ENCODE peak calls at places on chromosome 13, in eight cellular contexts. U, O, E, Z, X, Y, K and F are unnamed samples.

GRCh38 chr13:111873676-111874178 is 193.2 kb upstream of the SOX1 start:
- DNase-seq in U (no peak), O (no peak), E (no peak), Z (no peak), X (no peak), Y (no peak), K (no peak), F (peak; percentile 64)

GRCh38 chr13:85013006-85013405 is 786.2 kb downstream of the SLITRK6 start:
- DNase-seq in U (no peak), O (no peak), E (no peak), Z (no peak), X (no peak), Y (peak; percentile 27), K (no peak), F (no peak)

GRCh38 chr13:49023441-49023840 is 47.7 kb downstream of the FNDC3A start:
- DNase-seq in U (no peak), O (peak; percentile 26), E (peak; percentile 2), Z (no peak), X (no peak), Y (peak; percentile 80), K (no peak), F (no peak)

GRCh38 chr13:113884821-113885220 is 20.9 kb upstream of the GAS6 start:
- DNase-seq in U (no peak), O (no peak), E (no peak), Z (no peak), X (no peak), Y (no peak), K (no peak), F (no peak)

GRCh38 chr13:98541211-98541610 is 35.7 kb downstream of the STK24 start:
- DNase-seq in U (no peak), O (no peak), E (no peak), Z (no peak), X (no peak), Y (no peak), K (no peak), F (no peak)

GRCh38 chr13:73715910-73716257 is 418.3 kb downstream of the KLF12 start:
- DNase-seq in U (no peak), O (no peak), E (no peak), Z (no peak), X (no peak), Y (peak; percentile 18), K (no peak), F (no peak)

GRCh38 chr13:81957121-81957520 is 1616.2 kb upstream of the SPRY2 start:
- DNase-seq in U (no peak), O (no peak), E (no peak), Z (no peak), X (no peak), Y (no peak), K (no peak), F (no peak)

GRCh38 chr13:40388617-40389016 is 277.8 kb downstream of the FOXO1 start:
- DNase-seq in U (no peak), O (no peak), E (no peak), Z (peak; percentile 89), X (no peak), Y (peak; percentile 85), K (no peak), F (no peak)

GRCh38 chr13:51683537-51684050 is 99.3 kb downstream of the WDFY2 start:
- DNase-seq in U (no peak), O (no peak), E (no peak), Z (no peak), X (no peak), Y (no peak), K (no peak), F (no peak)

GRCh38 chr13:103473081-103473480 is 406.9 kb upstream of the SLC10A2 start:
- DNase-seq in U (no peak), O (no peak), E (no peak), Z (no peak), X (no peak), Y (no peak), K (no peak), F (no peak)

GRCh38 chr13:48562296-48563066 is 29.6 kb upstream of the RCBTB2 start:
- DNase-seq in U (no peak), O (no peak), E (no peak), Z (peak; percentile 91), X (no peak), Y (peak; percentile 60), K (no peak), F (no peak)

GRCh38 chr13:52447354-52447753 is 3.1 kb downstream of the VPS36 start:
- DNase-seq in U (no peak), O (no peak), E (no peak), Z (no peak), X (no peak), Y (no peak), K (no peak), F (no peak)

GRCh38 chr13:100828226-100828625 is 153.6 kb upstream of the TMTC4 start:
- DNase-seq in U (no peak), O (no peak), E (no peak), Z (no peak), X (no peak), Y (peak; percentile 33), K (no peak), F (no peak)

GRCh38 chr13:114129649-114130062 is 2.8 kb downstream of the RASA3 start:
- DNase-seq in U (no peak), O (no peak), E (no peak), Z (peak; percentile 67), X (no peak), Y (peak; percentile 48), K (no peak), F (no peak)

GRCh38 chr13:73327579-73327978 is 268.8 kb downstream of the KLF5 start:
- DNase-seq in U (no peak), O (no peak), E (no peak), Z (no peak), X (no peak), Y (no peak), K (no peak), F (no peak)

GRCh38 chr13:110575322-110576069 is 14.0 kb upstream of the RAB20 start:
- DNase-seq in U (no peak), O (no peak), E (no peak), Z (peak; percentile 76), X (no peak), Y (peak; percentile 20), K (peak; percentile 30), F (peak; percentile 84)

GRCh38 chr13:109436055-109436622 is 350.2 kb downstream of the IRS2 start:
- DNase-seq in U (no peak), O (peak; percentile 77), E (no peak), Z (no peak), X (no peak), Y (no peak), K (no peak), F (no peak)

GRCh38 chr13:34748078-34748477 is 194.0 kb upstream of the NBEA start:
- DNase-seq in U (no peak), O (no peak), E (no peak), Z (peak; percentile 3), X (no peak), Y (peak; percentile 14), K (peak; percentile 14), F (no peak)

GRCh38 chr13:46475586-46475991 is 77.4 kb upstream of the LRCH1 start:
- DNase-seq in U (no peak), O (no peak), E (no peak), Z (no peak), X (no peak), Y (no peak), K (no peak), F (no peak)

GRCh38 chr13:40398060-40398459 is 268.4 kb downstream of the FOXO1 start:
- DNase-seq in U (no peak), O (no peak), E (no peak), Z (no peak), X (no peak), Y (no peak), K (no peak), F (no peak)

GRCh38 chr13:20728579-20729300 is 25.2 kb downstream of the IL17D start:
- DNase-seq in U (no peak), O (no peak), E (no peak), Z (no peak), X (no peak), Y (no peak), K (no peak), F (peak; percentile 35)

GRCh38 chr13:57557979-57558529 is 73.5 kb upstream of the PCDH17 start:
- DNase-seq in U (no peak), O (no peak), E (no peak), Z (peak; percentile 52), X (no peak), Y (peak; percentile 34), K (no peak), F (no peak)

GRCh38 chr13:46712524-46712923 is 84.4 kb downstream of the ESD start:
- DNase-seq in U (no peak), O (no peak), E (no peak), Z (no peak), X (no peak), Y (no peak), K (no peak), F (no peak)

GRCh38 chr13:90622547-90622946 is 724.9 kb upstream of the MIR17HG start:
- DNase-seq in U (no peak), O (peak; percentile 11), E (no peak), Z (no peak), X (no peak), Y (peak; percentile 48), K (no peak), F (no peak)

GRCh38 chr13:73870036-73870741 is 264.0 kb downstream of the KLF12 start:
- DNase-seq in U (no peak), O (no peak), E (no peak), Z (no peak), X (no peak), Y (no peak), K (no peak), F (no peak)

GRCh38 chr13:32019612-32020233 is 11.9 kb upstream of the FRY start:
- DNase-seq in U (no peak), O (no peak), E (peak; percentile 37), Z (peak; percentile 79), X (no peak), Y (peak; percentile 58), K (no peak), F (no peak)

GRCh38 chr13:114121496-114122466 is 10.6 kb downstream of the RASA3 start:
- DNase-seq in U (no peak), O (no peak), E (no peak), Z (no peak), X (no peak), Y (no peak), K (no peak), F (no peak)

GRCh38 chr13:50011461-50011860 is 3.8 kb upstream of the KCNRG start:
- DNase-seq in U (no peak), O (no peak), E (no peak), Z (no peak), X (no peak), Y (no peak), K (no peak), F (no peak)

GRCh38 chr13:110444226-110444653 is 117.3 kb downstream of the RAB20 start:
- DNase-seq in U (no peak), O (no peak), E (peak; percentile 8), Z (peak; percentile 35), X (no peak), Y (no peak), K (no peak), F (no peak)

GRCh38 chr13:29594310-29594709 is 1.2 kb downstream of the SLC7A1 start:
- DNase-seq in U (no peak), O (no peak), E (no peak), Z (peak; percentile 69), X (no peak), Y (peak; percentile 69), K (peak; percentile 8), F (no peak)

GRCh38 chr13:33918199-33918932 is 100.4 kb downstream of the RFC3 start:
- DNase-seq in U (no peak), O (peak; percentile 4), E (no peak), Z (no peak), X (no peak), Y (peak; percentile 82), K (no peak), F (no peak)

GRCh38 chr13:26785845-26786630 is 25.5 kb upstream of the GPR12 start:
- DNase-seq in U (no peak), O (no peak), E (no peak), Z (peak; percentile 87), X (no peak), Y (peak; percentile 61), K (peak; percentile 34), F (no peak)

GRCh38 chr13:66864627-66865026 is 365.5 kb downstream of the PCDH9 start:
- DNase-seq in U (no peak), O (no peak), E (no peak), Z (no peak), X (no peak), Y (no peak), K (no peak), F (no peak)

GRCh38 chr13:79631260-79631659 is 150.3 kb downstream of the NDFIP2 start:
- DNase-seq in U (no peak), O (peak; percentile 97), E (peak; percentile 56), Z (no peak), X (no peak), Y (peak; percentile 91), K (no peak), F (no peak)